ENCODE peak calls at places on chromosomes 16 and 17, in seven cellular contexts. V, D, G, F, E, N and H are unnamed samples.
A peak's percentile ranks its signal among the peaks of the same experiment; 100 is the strongest.

GRCh38 chr16:76193851-76194620 is 83.2 kb upstream of the CNTNAP4 start:
- DNase-seq in V (no peak), D (no peak), G (no peak), F (no peak), E (no peak), N (no peak), H (no peak)

GRCh38 chr17:66347661-66348604 is 45.5 kb downstream of the PRKCA start:
- DNase-seq in V (peak; percentile 57), D (no peak), G (no peak), F (peak; percentile 76), E (no peak), N (no peak), H (peak; percentile 43)

GRCh38 chr16:56953006-56953405 is 8.7 kb upstream of the CETP start:
- DNase-seq in V (no peak), D (no peak), G (no peak), F (no peak), E (no peak), N (no peak), H (no peak)

GRCh38 chr17:77892469-77893143 is 65.9 kb upstream of the TNRC6C start:
- DNase-seq in V (no peak), D (no peak), G (peak; percentile 7), F (no peak), E (no peak), N (no peak), H (no peak)

GRCh38 chr16:20944861-20945390 is 44.4 kb downstream of the LYRM1 start:
- DNase-seq in V (no peak), D (no peak), G (no peak), F (peak; percentile 27), E (no peak), N (no peak), H (peak; percentile 35)

GRCh38 chr16:59385953-59386352 is 651.8 kb upstream of the GOT2 start:
- DNase-seq in V (no peak), D (no peak), G (no peak), F (peak; percentile 69), E (no peak), N (no peak), H (peak; percentile 85)

GRCh38 chr17:44390250-44390649 is 801 bp upstream of the ITGA2B start:
- DNase-seq in V (no peak), D (no peak), G (no peak), F (peak; percentile 25), E (no peak), N (no peak), H (no peak)

GRCh38 chr16:50371936-50372595 is 3.3 kb upstream of the BRD7 start:
- DNase-seq in V (no peak), D (no peak), G (no peak), F (peak; percentile 27), E (peak; percentile 28), N (no peak), H (peak; percentile 58)

GRCh38 chr16:1981972-1982574 is 804 bp upstream of the NOXO1 start:
- DNase-seq in V (no peak), D (no peak), G (no peak), F (no peak), E (no peak), N (no peak), H (no peak)

GRCh38 chr16:2963074-2963610 is 933 bp upstream of the KREMEN2 start:
- DNase-seq in V (no peak), D (peak; percentile 73), G (no peak), F (no peak), E (no peak), N (no peak), H (no peak)

GRCh38 chr16:79286646-79287423 is 313.7 kb downstream of the MAF start:
- DNase-seq in V (no peak), D (peak; percentile 69), G (peak; percentile 47), F (no peak), E (peak; percentile 51), N (no peak), H (no peak)

GRCh38 chr17:35214631-35215273 is 20.6 kb upstream of the SLC35G3 start:
- DNase-seq in V (no peak), D (peak; percentile 3), G (no peak), F (no peak), E (no peak), N (no peak), H (no peak)

GRCh38 chr17:73493212-73493814 is 150.9 kb downstream of the SDK2 start:
- DNase-seq in V (no peak), D (no peak), G (no peak), F (no peak), E (no peak), N (no peak), H (no peak)

GRCh38 chr17:81064746-81065475 is 30.0 kb downstream of the BAIAP2 start:
- DNase-seq in V (no peak), D (no peak), G (no peak), F (peak; percentile 39), E (no peak), N (no peak), H (peak; percentile 59)

GRCh38 chr16:27222499-27223225 is 19.3 kb downstream of the KDM8 start:
- DNase-seq in V (no peak), D (no peak), G (peak; percentile 69), F (peak; percentile 47), E (no peak), N (peak; percentile 80), H (peak; percentile 66)

GRCh38 chr16:88437367-88437964 is 15.6 kb upstream of the ZFPM1 start:
- DNase-seq in V (peak; percentile 52), D (peak; percentile 56), G (peak; percentile 62), F (peak; percentile 32), E (peak; percentile 54), N (no peak), H (no peak)

GRCh38 chr17:43381204-43381603 is 17.6 kb upstream of the ARL4D start:
- DNase-seq in V (no peak), D (no peak), G (no peak), F (no peak), E (no peak), N (no peak), H (no peak)

GRCh38 chr16:87652799-87653198 is 50.5 kb downstream of the JPH3 start:
- DNase-seq in V (no peak), D (no peak), G (no peak), F (no peak), E (no peak), N (no peak), H (no peak)

DNA sequence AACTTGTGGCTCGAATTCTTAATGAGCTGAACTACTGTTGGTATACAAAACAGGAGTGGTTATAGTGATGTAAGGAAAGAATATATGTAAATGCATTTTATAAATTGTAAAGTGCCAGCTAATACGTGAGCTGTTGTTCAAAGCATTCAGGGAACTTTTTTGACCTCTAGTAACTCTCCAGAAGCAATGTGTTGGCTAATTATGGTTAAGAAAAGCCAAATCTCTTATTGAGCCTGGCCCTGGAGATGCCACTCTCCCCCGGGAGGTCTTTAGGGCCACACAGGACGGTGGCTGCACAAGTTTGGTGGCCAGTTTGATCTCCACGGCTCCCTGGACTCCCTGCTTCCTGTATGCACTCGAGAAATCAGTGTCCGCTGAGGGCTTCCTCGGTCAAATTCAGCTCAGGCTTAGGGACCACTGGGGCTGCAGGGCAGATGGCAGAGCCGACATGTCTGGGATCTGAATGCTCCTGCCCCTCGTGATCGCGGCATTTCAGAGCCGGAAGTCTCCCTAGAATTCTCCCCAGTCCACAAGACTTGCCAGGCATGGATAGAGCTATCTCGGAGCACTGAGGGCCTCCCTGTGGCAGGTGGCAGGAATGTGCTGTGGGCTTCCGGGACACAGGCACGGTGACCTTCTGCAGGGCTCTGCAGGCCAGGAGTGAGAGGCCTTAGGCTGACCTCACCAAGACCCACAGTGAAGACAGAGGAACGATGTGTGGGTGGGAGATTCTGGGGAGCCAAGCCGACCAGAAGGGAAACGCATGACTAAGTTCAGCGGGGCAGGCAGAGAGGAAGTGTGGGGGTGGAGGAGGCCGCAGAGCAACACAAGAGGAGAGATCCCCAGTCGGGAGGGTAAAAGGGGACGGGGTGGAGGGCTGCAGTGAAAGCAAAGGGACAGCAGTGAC is 18.6 kb upstream of the PITPNM3 start:
- DNase-seq in V (no peak), D (peak; percentile 67), G (peak; percentile 28), F (peak; percentile 67), E (no peak), N (no peak), H (peak; percentile 68)
- TF ChIP-seq CTCF in V (no peak), D (no peak), G (no peak), F (peak; percentile 16), E (peak; percentile 19), N (no peak), H (no peak)

GRCh38 chr17:4938069-4938491 is 1.8 kb downstream of the SLC25A11 start:
- DNase-seq in V (no peak), D (no peak), G (no peak), F (no peak), E (peak; percentile 20), N (no peak), H (no peak)
- H3K4me3 ChIP-seq in V (no peak overlapping the region), D (no peak overlapping the region), G (no peak overlapping the region), F (no peak overlapping the region), E (no peak overlapping the region), N (no peak overlapping the region), H (no peak overlapping the region)

GRCh38 chr17:19270347-19270950 is 33.3 kb downstream of the EPN2 start:
- DNase-seq in V (no peak), D (no peak), G (no peak), F (no peak), E (no peak), N (no peak), H (no peak)
- TF ChIP-seq CTCF in V (no peak), D (no peak), G (no peak), F (no peak), E (no peak), N (peak; percentile 49), H (no peak)

GRCh38 chr16:85117418-85117817 is 5.1 kb upstream of the CIBAR2 start:
- DNase-seq in V (no peak), D (no peak), G (no peak), F (no peak), E (no peak), N (no peak), H (no peak)
- H3K4me3 ChIP-seq in V (no peak overlapping the region), D (no peak overlapping the region), G (no peak overlapping the region), F (no peak overlapping the region), E (no peak overlapping the region), N (no peak overlapping the region), H (no peak overlapping the region)

GRCh38 chr16:11238272-11239202 is 17.5 kb downstream of the SOCS1 start:
- DNase-seq in V (no peak), D (no peak), G (no peak), F (no peak), E (no peak), N (no peak), H (no peak)
- TF ChIP-seq CTCF in V (no peak), D (no peak), G (no peak), F (no peak), E (no peak), N (no peak), H (no peak)

GRCh38 chr17:57732062-57732461 is 13.0 kb downstream of the CCDC182 start:
- DNase-seq in V (no peak), D (no peak), G (no peak), F (no peak), E (peak; percentile 35), N (no peak), H (no peak)
- H3K4me3 ChIP-seq in V (no peak overlapping the region), D (no peak overlapping the region), G (no peak overlapping the region), F (no peak overlapping the region), E (no peak overlapping the region), N (no peak overlapping the region), H (no peak overlapping the region)

DNA sequence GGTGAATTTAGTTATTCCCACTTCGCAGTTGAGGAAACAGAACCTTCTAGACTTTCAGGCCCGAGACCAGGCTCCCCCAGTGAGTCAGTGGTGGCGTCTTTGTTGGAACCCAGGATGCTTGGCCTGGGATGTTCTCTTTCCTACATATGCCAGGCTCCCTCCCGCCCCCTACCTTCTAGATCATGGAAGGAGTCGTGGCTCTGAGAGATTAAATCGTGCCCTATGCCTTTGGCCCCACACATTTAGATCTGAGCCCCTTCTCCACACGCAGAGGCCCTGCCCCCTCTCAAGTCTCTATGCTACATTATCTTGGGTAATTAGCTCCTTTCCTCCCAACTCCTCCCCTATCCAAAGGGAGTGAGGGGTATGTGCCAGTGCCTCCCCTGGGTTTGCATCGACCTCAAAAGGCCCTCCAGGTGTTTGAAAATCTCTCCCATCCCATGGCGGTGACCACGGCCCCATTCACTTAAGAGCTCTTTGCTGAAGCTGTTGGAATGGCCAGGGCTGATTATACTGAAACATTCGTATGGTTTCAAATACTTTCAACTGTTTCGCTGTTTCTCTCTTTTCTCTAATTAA is 3.0 kb downstream of the NGFR start:
- DNase-seq in V (peak; percentile 51), D (no peak), G (no peak), F (no peak), E (no peak), N (no peak), H (no peak)
- TF ChIP-seq CTCF in V (no peak), D (no peak), G (no peak), F (no peak), E (no peak), N (no peak), H (no peak)